ENCODE peak calls at places on chromosomes 1 and 21, in seven cellular contexts. Y is GM23338, O is foreskin keratinocyte, K is astrocyte, U is pancreas, T is upper lobe of right lung, W is K562. S is an unnamed sample.

GRCh38 chr1:217134857-217135568 is 411.8 kb upstream of the ESRRG start:
- DNase-seq in Y (peak; percentile 71), O (peak; percentile 60), K (peak; percentile 13), U (no peak), T (no peak), W (no peak), S (no peak)

GRCh38 chr21:34865922-34866271 is 183.2 kb downstream of the RUNX1 start:
- DNase-seq in Y (peak; percentile 93), O (no peak), K (no peak), U (no peak), T (no peak), W (no peak), S (no peak)

GRCh38 chr1:32627596-32628162 is 22.7 kb downstream of the ZBTB8OS start:
- DNase-seq in Y (no peak), O (no peak), K (no peak), U (no peak), T (no peak), W (no peak), S (no peak)

GRCh38 chr1:39609618-39610331 is 29.7 kb downstream of the HEYL start:
- DNase-seq in Y (peak; percentile 93), O (peak; percentile 9), K (no peak), U (no peak), T (peak; percentile 87), W (peak; percentile 72), S (peak; percentile 78)

GRCh38 chr1:212488436-212489283 is 55.9 kb downstream of the NENF start:
- DNase-seq in Y (no peak), O (peak; percentile 85), K (peak; percentile 85), U (peak; percentile 74), T (no peak), W (peak; percentile 39), S (no peak)

GRCh38 chr21:41895643-41896493 is 16.7 kb upstream of the PRDM15 start:
- DNase-seq in Y (peak; percentile 56), O (no peak), K (peak; percentile 18), U (no peak), T (no peak), W (peak; percentile 47), S (no peak)

GRCh38 chr1:239954836-239955235 is 136.8 kb upstream of the FMN2 start:
- DNase-seq in Y (no peak), O (no peak), K (no peak), U (no peak), T (no peak), W (no peak), S (no peak)

GRCh38 chr1:47568763-47569162 is 130.9 kb downstream of the FOXD2 start:
- DNase-seq in Y (no peak), O (no peak), K (no peak), U (no peak), T (no peak), W (no peak), S (no peak)

GRCh38 chr1:65469889-65470340 is 49.4 kb downstream of the LEPR start:
- DNase-seq in Y (no peak), O (no peak), K (peak; percentile 65), U (no peak), T (no peak), W (peak; percentile 78), S (no peak)

GRCh38 chr1:38256072-38256471 is 209.5 kb upstream of the POU3F1 start:
- DNase-seq in Y (no peak), O (no peak), K (no peak), U (no peak), T (no peak), W (no peak), S (no peak)

GRCh38 chr1:16204634-16205332 is 7.7 kb downstream of the ARHGEF19 start:
- DNase-seq in Y (peak; percentile 73), O (no peak), K (no peak), U (no peak), T (peak; percentile 76), W (peak; percentile 76), S (no peak)

GRCh38 chr1:167690053-167690452 is 31.7 kb upstream of the MPZL1 start:
- DNase-seq in Y (no peak), O (no peak), K (no peak), U (no peak), T (no peak), W (no peak), S (no peak)

GRCh38 chr1:10667815-10668214 is 128.6 kb downstream of the CASZ1 start:
- DNase-seq in Y (peak; percentile 48), O (no peak), K (no peak), U (no peak), T (no peak), W (no peak), S (no peak)

GRCh38 chr1:162587347-162587746 is 25.8 kb downstream of the UAP1 start:
- DNase-seq in Y (no peak), O (no peak), K (no peak), U (peak; percentile 48), T (no peak), W (no peak), S (no peak)

GRCh38 chr1:32871364-32872188 is 864 bp upstream of the FNDC5 start:
- DNase-seq in Y (peak; percentile 43), O (no peak), K (no peak), U (peak; percentile 12), T (no peak), W (peak; percentile 50), S (no peak)

GRCh38 chr1:96979287-96979686 is 257.7 kb downstream of the PTBP2 start:
- DNase-seq in Y (no peak), O (no peak), K (no peak), U (no peak), T (no peak), W (no peak), S (no peak)

GRCh38 chr1:37472281-37472680 is 2.1 kb upstream of the ZC3H12A start:
- DNase-seq in Y (no peak), O (no peak), K (no peak), U (no peak), T (no peak), W (no peak), S (no peak)

GRCh38 chr1:110218739-110219138 is 8.6 kb downstream of the KCNC4 start:
- DNase-seq in Y (peak; percentile 44), O (no peak), K (no peak), U (no peak), T (no peak), W (no peak), S (no peak)

GRCh38 chr21:32826317-32827167 is 55.0 kb upstream of the PAXBP1 start:
- DNase-seq in Y (peak; percentile 81), O (peak; percentile 34), K (peak; percentile 44), U (no peak), T (no peak), W (peak; percentile 73), S (no peak)

GRCh38 chr21:42818328-42818749 is 61.0 kb downstream of the WDR4 start:
- DNase-seq in Y (peak; percentile 78), O (no peak), K (peak; percentile 14), U (peak; percentile 39), T (peak; percentile 81), W (peak; percentile 71), S (peak; percentile 78)

DNA sequence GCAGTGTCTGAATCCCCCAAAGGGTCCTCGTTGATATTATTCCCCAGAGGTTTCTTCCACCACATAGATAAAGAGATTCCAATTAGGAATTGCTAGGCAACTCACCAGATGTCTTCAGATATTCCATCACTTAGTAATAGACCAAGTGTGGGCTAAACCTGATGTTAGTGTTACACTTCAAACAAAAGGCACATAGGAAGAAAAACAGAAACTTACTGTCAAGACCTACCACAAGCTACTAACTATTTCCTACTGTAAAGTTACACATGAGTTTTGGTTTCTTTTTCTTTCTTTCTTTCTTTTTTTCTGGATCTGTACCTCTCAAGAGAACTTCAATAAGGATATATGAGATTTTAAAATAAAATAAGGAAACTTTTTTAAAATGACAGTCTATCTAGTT is 879.1 kb upstream of the NEGR1 start:
- DNase-seq in Y (no peak), O (no peak), K (no peak), U (no peak), T (no peak), W (no peak), S (no peak)
- H3K27ac ChIP-seq in Y (no peak overlapping the region), O (no peak overlapping the region), K (no peak overlapping the region), U (no peak overlapping the region), T (no peak overlapping the region), W (no peak overlapping the region), S (no peak overlapping the region)

GRCh38 chr1:219123041-219123440 is 50.6 kb upstream of the LYPLAL1 start:
- DNase-seq in Y (no peak), O (no peak), K (no peak), U (no peak), T (no peak), W (no peak), S (no peak)

GRCh38 chr1:219120625-219121544 is 52.8 kb upstream of the LYPLAL1 start:
- DNase-seq in Y (peak; percentile 4), O (peak; percentile 22), K (peak; percentile 83), U (no peak), T (no peak), W (peak; percentile 87), S (no peak)

GRCh38 chr1:219124163-219124562 is 49.5 kb upstream of the LYPLAL1 start:
- DNase-seq in Y (no peak), O (no peak), K (no peak), U (no peak), T (no peak), W (no peak), S (no peak)

GRCh38 chr1:219119839-219120238 is 53.8 kb upstream of the LYPLAL1 start:
- DNase-seq in Y (no peak), O (no peak), K (no peak), U (no peak), T (no peak), W (peak; percentile 49), S (no peak)

DNA sequence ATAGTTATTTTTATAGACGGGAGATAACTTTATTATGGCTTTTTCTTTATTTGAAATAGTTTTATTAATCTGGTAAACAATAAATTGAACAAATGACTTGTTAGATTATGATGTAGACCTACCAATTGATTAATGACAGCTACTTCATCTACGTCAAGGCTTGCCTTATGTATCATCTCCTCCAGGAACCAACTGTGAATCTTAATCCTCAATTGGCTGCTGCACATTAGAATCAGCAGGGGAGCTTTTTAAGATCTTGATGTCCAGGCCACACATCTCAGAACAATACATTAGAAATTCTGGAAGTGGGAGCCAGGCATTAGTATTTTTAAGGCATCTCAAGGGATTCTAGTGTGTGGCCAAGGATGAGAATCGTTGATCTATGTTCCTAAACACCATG is 52.0 kb upstream of the LYPLAL1 start:
- DNase-seq in Y (no peak), O (no peak), K (no peak), U (no peak), T (no peak), W (no peak), S (no peak)
- H3K4me1 ChIP-seq in Y (peaks cover 6% of the 10 kb centered on the region), O (no peaks in the 10 kb centered on the region), K (no peaks in the 10 kb centered on the region), U (no peaks in the 10 kb centered on the region), T (no peaks in the 10 kb centered on the region), W (no peaks in the 10 kb centered on the region), S (no peaks in the 10 kb centered on the region)

GRCh38 chr1:245779797-245780529 is 625.2 kb downstream of the KIF26B start:
- DNase-seq in Y (no peak), O (no peak), K (no peak), U (no peak), T (no peak), W (no peak), S (no peak)
- TF ChIP-seq CTCF in Y (peak; percentile 43), O (no peak), K (no peak), U (no peak), T (no peak), W (peak; percentile 33), S (no peak)

DNA sequence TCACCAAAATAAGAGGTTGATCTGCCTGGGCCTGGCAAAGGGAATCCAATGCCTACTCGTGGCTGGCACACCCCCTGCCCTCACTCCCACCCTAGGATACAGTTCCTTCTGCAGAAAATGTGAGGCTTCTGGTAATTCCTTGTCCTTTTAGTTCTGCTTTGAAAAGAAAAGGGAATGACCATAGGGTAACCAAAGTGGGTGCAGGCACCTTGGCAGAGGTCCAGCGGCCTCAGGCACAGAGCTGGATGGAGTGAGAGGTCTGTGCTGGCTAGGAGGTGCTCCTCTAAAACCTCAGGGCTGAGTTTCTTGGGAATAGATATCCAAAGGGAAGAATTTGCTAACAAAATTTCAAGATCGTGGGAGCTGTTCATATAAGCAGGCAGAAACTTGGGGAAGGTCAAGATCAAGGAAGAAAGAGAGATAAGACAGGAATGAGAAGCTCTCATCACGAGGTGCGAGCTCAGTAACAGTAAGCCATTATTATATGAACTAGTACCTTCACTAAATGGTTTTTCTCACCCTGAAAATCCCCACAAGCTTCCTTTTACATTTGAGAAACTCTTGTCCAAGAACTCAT is 293.1 kb upstream of the LYPLAL1 start:
- DNase-seq in Y (no peak), O (no peak), K (peak; percentile 11), U (no peak), T (no peak), W (no peak), S (no peak)
- H3K27ac ChIP-seq in Y (no peak overlapping the region), O (no peak overlapping the region), K (no peak overlapping the region), U (no peak overlapping the region), T (no peak overlapping the region), W (no peak overlapping the region), S (no peak overlapping the region)

S was measured in lower lobe of right lung.